ENCODE peak calls at places on chromosomes 5 and 9, in seven cellular contexts. N is activated T-cell treated with anti-CD3 and anti-CD28 coated beads for 48 hours; J is SW480; L is pancreas; O is BE2C; K is left ventricle myocardium inferior; F is activated T-helper 1 cell treated with anti-CD3 and anti-CD28 coated beads, Interleukin-2, amount 50 U/mL, for 16 hours. W is an unnamed sample.

GRCh38 chr9:116674210-116674980 is 12.7 kb upstream of the TRIM32 start:
- DNase-seq in N (no peak), J (no peak), L (no peak), O (no peak), K (no peak), F (no peak), W (no peak)

GRCh38 chr9:1913931-1914330 is 101.2 kb upstream of the SMARCA2 start:
- DNase-seq in N (no peak), J (no peak), L (no peak), O (no peak), K (no peak), F (no peak), W (no peak)

GRCh38 chr9:38413283-38413682 is 11.0 kb downstream of the IGFBPL1 start:
- DNase-seq in N (no peak), J (no peak), L (no peak), O (no peak), K (no peak), F (no peak), W (no peak)

GRCh38 chr5:80181618-80182211 is 74.1 kb downstream of the SERINC5 start:
- DNase-seq in N (no peak), J (peak), L (peak), O (no peak), K (no peak), F (peak), W (no peak)

GRCh38 chr9:115002371-115003120 is 72.2 kb upstream of the TNFSF8 start:
- DNase-seq in N (no peak), J (no peak), L (no peak), O (no peak), K (no peak), F (no peak), W (no peak)

GRCh38 chr9:3401556-3401955 is 124.2 kb downstream of the RFX3 start:
- DNase-seq in N (no peak), J (peak), L (no peak), O (no peak), K (no peak), F (no peak), W (no peak)

GRCh38 chr9:123033864-123034598 is 564 bp downstream of the GPR21 start:
- DNase-seq in N (no peak), J (no peak), L (no peak), O (no peak), K (no peak), F (no peak), W (no peak)

GRCh38 chr9:107094370-107094769 is 188.7 kb upstream of the RAD23B start:
- DNase-seq in N (no peak), J (no peak), L (no peak), O (no peak), K (no peak), F (no peak), W (no peak)

GRCh38 chr5:5374034-5374715 is 48.3 kb upstream of the ICE1 start:
- DNase-seq in N (no peak), J (no peak), L (no peak), O (no peak), K (no peak), F (no peak), W (no peak)

GRCh38 chr5:1105350-1106265 is 6.3 kb downstream of the SLC12A7 start:
- DNase-seq in N (no peak), J (peak), L (peak), O (no peak), K (no peak), F (no peak), W (no peak)

GRCh38 chr5:139795074-139796001 is at the start of gene PSD2:
- DNase-seq in N (no peak), J (peak), L (peak), O (peak), K (peak), F (no peak), W (peak)

GRCh38 chr9:14768561-14769234 is 46.2 kb upstream of the CER1 start:
- DNase-seq in N (no peak), J (peak), L (no peak), O (peak), K (no peak), F (no peak), W (peak)

GRCh38 chr9:127700594-127701255 is 6.1 kb upstream of the CFAP157 start:
- DNase-seq in N (no peak), J (no peak), L (peak), O (no peak), K (no peak), F (no peak), W (peak)

GRCh38 chr5:132594170-132594569 is 37.4 kb downstream of the RAD50 start:
- DNase-seq in N (no peak), J (no peak), L (no peak), O (no peak), K (no peak), F (no peak), W (no peak)

GRCh38 chr5:375336-375920 is 53.9 kb downstream of the AHRR start:
- DNase-seq in N (no peak), J (no peak), L (no peak), O (no peak), K (no peak), F (no peak), W (no peak)

GRCh38 chr5:14414615-14415515 is 166.7 kb upstream of the OTULINL start:
- DNase-seq in N (no peak), J (no peak), L (no peak), O (no peak), K (no peak), F (no peak), W (no peak)

GRCh38 chr5:54736003-54736797 is 218.6 kb downstream of the SNX18 start:
- DNase-seq in N (no peak), J (no peak), L (no peak), O (peak), K (no peak), F (no peak), W (no peak)

GRCh38 chr5:110179291-110179690 is 489.6 kb downstream of the MAN2A1 start:
- DNase-seq in N (no peak), J (no peak), L (no peak), O (no peak), K (no peak), F (no peak), W (no peak)

GRCh38 chr9:128887914-128888350 is 6.0 kb downstream of the LRRC8A start:
- DNase-seq in N (no peak), J (no peak), L (no peak), O (no peak), K (no peak), F (no peak), W (no peak)